ENCODE peak calls at places on chromosomes 4 and X, in seven cellular contexts. U is nephron progenitor cell, R is ELR, X is HS-5, Y is T-cell, L is iPS-NIHi11, W is mucosa of descending colon. M is an unnamed sample.

GRCh38 chrX:104668550-104668949 is 102.6 kb downstream of the IL1RAPL2 start:
- DNase-seq in U (no peak), R (peak), X (no peak), Y (no peak), L (no peak), W (no peak), M (no peak)

GRCh38 chr4:48905363-48906015 is 1.1 kb downstream of the OCIAD2 start:
- DNase-seq in U (no peak), R (peak), X (no peak), Y (no peak), L (peak), W (peak), M (no peak)

GRCh38 chr4:53748328-53748772 is 157.1 kb upstream of the LNX1 start:
- DNase-seq in U (no peak), R (no peak), X (no peak), Y (no peak), L (no peak), W (no peak), M (no peak)

GRCh38 chr4:121370729-121371325 is 10.0 kb downstream of the QRFPR start:
- DNase-seq in U (peak), R (peak), X (no peak), Y (no peak), L (peak), W (no peak), M (peak)

GRCh38 chr4:182764137-182764536 is 153.0 kb downstream of the DCTD start:
- DNase-seq in U (no peak), R (peak), X (no peak), Y (no peak), L (no peak), W (no peak), M (no peak)

GRCh38 chr4:3348621-3349020 is 55.8 kb downstream of the RGS12 start:
- DNase-seq in U (no peak), R (no peak), X (no peak), Y (no peak), L (no peak), W (no peak), M (no peak)

GRCh38 chr4:155772459-155773195 is 13.8 kb downstream of the GUCY1B1 start:
- DNase-seq in U (no peak), R (no peak), X (no peak), Y (no peak), L (peak), W (no peak), M (no peak)

GRCh38 chrX:124239911-124240310 is 92.5 kb upstream of the TEX13D start:
- DNase-seq in U (no peak), R (no peak), X (no peak), Y (no peak), L (no peak), W (no peak), M (no peak)

GRCh38 chr4:2266181-2266580 is 4.3 kb upstream of the MXD4 start:
- DNase-seq in U (no peak), R (no peak), X (no peak), Y (no peak), L (peak), W (no peak), M (no peak)

GRCh38 chrX:107826286-107827136 is 845 bp downstream of the MID2 start:
- DNase-seq in U (peak), R (peak), X (no peak), Y (peak), L (peak), W (peak), M (peak)

GRCh38 chr4:101864660-101865059 is 74.1 kb downstream of the BANK1 start:
- DNase-seq in U (no peak), R (no peak), X (no peak), Y (no peak), L (no peak), W (no peak), M (no peak)

M was measured in immature natural killer cell.